ENCODE peak calls at places on chromosomes 12 and 14, in nine cellular contexts. Y is neural progenitor cell, V is ovary, A is fibroblast of lung, Q is HepG2, J is PC-3, D is tibial artery, T is psoas muscle, R is A549. P is an unnamed sample.

GRCh38 chr14:41993687-41994086 is 387.0 kb downstream of the LRFN5 start:
- DNase-seq in Y (no peak), V (no peak), A (no peak), Q (no peak), J (no peak), D (no peak), T (no peak), R (no peak), P (no peak)

GRCh38 chr12:121403721-121404120 is 3.8 kb downstream of the RNF34 start:
- DNase-seq in Y (no peak), V (no peak), A (no peak), Q (no peak), J (no peak), D (no peak), T (no peak), R (no peak), P (no peak)

GRCh38 chr12:104692335-104693218 is 235.8 kb downstream of the CHST11 start:
- DNase-seq in Y (no peak), V (no peak), A (no peak), Q (no peak), J (no peak), D (no peak), T (no peak), R (no peak), P (no peak)

GRCh38 chr12:19431407-19432308 is 7.6 kb upstream of the AEBP2 start:
- DNase-seq in Y (no peak), V (no peak), A (peak; percentile 70), Q (no peak), J (peak; percentile 21), D (no peak), T (no peak), R (no peak), P (no peak)

GRCh38 chr12:1281683-1282366 is 290.8 kb downstream of the ERC1 start:
- DNase-seq in Y (no peak), V (no peak), A (peak; percentile 85), Q (no peak), J (peak; percentile 64), D (no peak), T (no peak), R (no peak), P (no peak)

GRCh38 chr12:8045952-8046944 is 13.7 kb downstream of the FOXJ2 start:
- DNase-seq in Y (peak; percentile 80), V (peak; percentile 82), A (peak; percentile 89), Q (peak; percentile 52), J (peak; percentile 68), D (peak; percentile 80), T (peak; percentile 85), R (peak; percentile 86), P (peak; percentile 58)

GRCh38 chr12:3988519-3989217 is 115.5 kb upstream of the PARP11 start:
- DNase-seq in Y (no peak), V (no peak), A (no peak), Q (no peak), J (no peak), D (no peak), T (no peak), R (no peak), P (no peak)

GRCh38 chr12:88509347-88509746 is 70.9 kb downstream of the KITLG start:
- DNase-seq in Y (no peak), V (no peak), A (no peak), Q (no peak), J (no peak), D (no peak), T (no peak), R (no peak), P (no peak)

GRCh38 chr12:111268738-111269572 is 99.9 kb downstream of the PHETA1 start:
- DNase-seq in Y (no peak), V (no peak), A (no peak), Q (no peak), J (peak; percentile 23), D (no peak), T (no peak), R (no peak), P (no peak)

GRCh38 chr12:112308652-112309051 is 73.6 kb downstream of the HECTD4 start:
- DNase-seq in Y (no peak), V (no peak), A (no peak), Q (no peak), J (no peak), D (no peak), T (no peak), R (no peak), P (no peak)

GRCh38 chr14:105050551-105050897 is 14.7 kb downstream of the GPR132 start:
- DNase-seq in Y (no peak), V (no peak), A (no peak), Q (peak; percentile 30), J (peak; percentile 51), D (peak; percentile 23), T (peak; percentile 60), R (no peak), P (peak; percentile 90)

GRCh38 chr12:4506870-4507269 is 31.8 kb upstream of the RAD51AP1 start:
- DNase-seq in Y (no peak), V (no peak), A (peak; percentile 50), Q (no peak), J (peak; percentile 12), D (no peak), T (no peak), R (no peak), P (no peak)

GRCh38 chr14:34496679-34497513 is 34.9 kb upstream of the SPTSSA start:
- DNase-seq in Y (peak; percentile 28), V (peak; percentile 89), A (peak; percentile 100), Q (peak; percentile 99), J (peak; percentile 98), D (peak; percentile 68), T (peak; percentile 90), R (peak; percentile 98), P (peak; percentile 40)

GRCh38 chr12:52771088-52771487 is 6.1 kb downstream of the KRT76 start:
- DNase-seq in Y (no peak), V (no peak), A (no peak), Q (no peak), J (no peak), D (no peak), T (no peak), R (no peak), P (no peak)

GRCh38 chr14:23052182-23052623 is 5.1 kb downstream of the CDH24 start:
- DNase-seq in Y (no peak), V (no peak), A (no peak), Q (peak; percentile 65), J (no peak), D (no peak), T (peak; percentile 50), R (no peak), P (no peak)

GRCh38 chr12:70196732-70197361 is 46.4 kb upstream of the CNOT2 start:
- DNase-seq in Y (no peak), V (no peak), A (peak; percentile 52), Q (no peak), J (no peak), D (no peak), T (no peak), R (no peak), P (no peak)

GRCh38 chr12:53190108-53190729 is 9.5 kb upstream of the CSAD start:
- DNase-seq in Y (peak; percentile 70), V (peak; percentile 54), A (peak; percentile 50), Q (peak; percentile 49), J (peak; percentile 52), D (peak; percentile 58), T (peak; percentile 87), R (peak; percentile 87), P (peak; percentile 70)

GRCh38 chr14:56065621-56066295 is 52.5 kb upstream of the PELI2 start:
- DNase-seq in Y (no peak), V (no peak), A (no peak), Q (no peak), J (no peak), D (no peak), T (no peak), R (no peak), P (no peak)

GRCh38 chr12:6218526-6218925 is 18.3 kb downstream of the CD9 start:
- DNase-seq in Y (no peak), V (no peak), A (no peak), Q (no peak), J (peak; percentile 40), D (no peak), T (no peak), R (no peak), P (no peak)
- H3K4me1 ChIP-seq in Y (peaks cover 22% of the 10 kb centered on the region), V (peaks cover 2% of the 10 kb centered on the region), A (peaks cover 16% of the 10 kb centered on the region), Q (peaks cover 54% of the 10 kb centered on the region), J (peaks cover 82% of the 10 kb centered on the region), D (no peaks in the 10 kb centered on the region), T (peaks cover 18% of the 10 kb centered on the region), R (peaks cover 60% of the 10 kb centered on the region), P (peaks cover 18% of the 10 kb centered on the region)

GRCh38 chr12:25816637-25817036 is 141.8 kb upstream of the RASSF8 start:
- DNase-seq in Y (no peak), V (no peak), A (no peak), Q (no peak), J (peak; percentile 69), D (no peak), T (no peak), R (no peak), P (no peak)

GRCh38 chr12:25811656-25812126 is 146.8 kb upstream of the RASSF8 start:
- DNase-seq in Y (no peak), V (no peak), A (no peak), Q (no peak), J (peak; percentile 69), D (no peak), T (no peak), R (peak; percentile 13), P (no peak)

GRCh38 chr12:25810683-25811082 is 147.8 kb upstream of the RASSF8 start:
- DNase-seq in Y (no peak), V (no peak), A (no peak), Q (no peak), J (no peak), D (no peak), T (no peak), R (no peak), P (no peak)

GRCh38 chr12:25812295-25812694 is 146.2 kb upstream of the RASSF8 start:
- DNase-seq in Y (no peak), V (no peak), A (no peak), Q (no peak), J (peak; percentile 81), D (no peak), T (no peak), R (no peak), P (no peak)

GRCh38 chr12:25813843-25814242 is 144.6 kb upstream of the RASSF8 start:
- DNase-seq in Y (no peak), V (no peak), A (no peak), Q (no peak), J (peak; percentile 67), D (no peak), T (no peak), R (no peak), P (no peak)
- TF ChIP-seq CTCF in Y (no peak), V (no peak), A (no peak), Q (no peak), J (no peak), D (no peak), T (no peak), R (no peak), P (no peak)

DNA sequence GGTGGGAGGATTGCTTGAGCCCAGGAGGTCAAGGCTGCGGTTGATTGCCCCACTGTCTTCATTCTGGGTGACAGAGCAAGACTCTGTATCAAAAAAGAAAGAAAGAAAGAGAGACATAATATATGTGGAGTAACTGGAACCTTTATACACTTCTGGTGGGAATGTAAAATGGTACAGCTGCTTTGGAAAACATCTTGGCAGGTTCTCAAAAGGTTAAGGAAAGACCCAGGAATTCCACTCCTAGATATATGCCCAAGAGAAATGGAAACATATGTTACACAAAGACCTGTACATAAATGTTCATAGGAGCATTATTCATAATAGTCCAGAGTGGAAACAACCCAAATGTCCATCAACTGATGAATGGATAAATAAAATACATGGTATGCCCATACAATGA is 7.2 kb downstream of the RBMS2 start:
- DNase-seq in Y (no peak), V (no peak), A (peak; percentile 43), Q (no peak), J (no peak), D (no peak), T (no peak), R (no peak), P (no peak)
- H3K4me1 ChIP-seq in Y (no peaks in the 10 kb centered on the region), V (peaks cover 6% of the 10 kb centered on the region), A (peaks cover 15% of the 10 kb centered on the region), Q (peaks cover 17% of the 10 kb centered on the region), J (peaks cover 24% of the 10 kb centered on the region), D (no peaks in the 10 kb centered on the region), T (no peaks in the 10 kb centered on the region), R (peaks cover 66% of the 10 kb centered on the region), P (peaks cover 5% of the 10 kb centered on the region)

GRCh38 chr12:110245278-110245868 is 35.7 kb upstream of the ATP2A2 start:
- DNase-seq in Y (peak; percentile 55), V (no peak), A (no peak), Q (peak; percentile 29), J (peak; percentile 69), D (no peak), T (no peak), R (no peak), P (no peak)
- TF ChIP-seq CTCF in Y (peak; percentile 43), V (no peak), A (peak; percentile 44), Q (peak; percentile 74), J (peak; percentile 87), D (no peak), T (no peak), R (peak; percentile 42), P (no peak)

P was measured in pancreas.